ENCODE peak calls at places on chromosome 13, in nine cellular contexts. K is heart left ventricle; S is kidney glomerular epithelial cell; P is CD8-positive, alpha-beta memory T cell; A is AML-193; R is fibroblast of lung; Z is GOT3; F is ACHN; Q is hepatic stellate cell. O is an unnamed sample.

GRCh38 chr13:105410602-105411001 is 1124.9 kb downstream of the EFNB2 start:
- DNase-seq in K (no peak), S (no peak), P (no peak), A (no peak), R (no peak), Z (no peak), F (no peak), Q (peak; percentile 6), O (peak; percentile 73)

GRCh38 chr13:32852568-32852967 is 163.7 kb upstream of the KL start:
- DNase-seq in K (no peak), S (no peak), P (no peak), A (no peak), R (no peak), Z (no peak), F (no peak), Q (no peak), O (no peak)

GRCh38 chr13:26216042-26216441 is 6.1 kb downstream of the RNF6 start:
- DNase-seq in K (no peak), S (no peak), P (no peak), A (no peak), R (no peak), Z (no peak), F (no peak), Q (no peak), O (no peak)

GRCh38 chr13:53151692-53152421 is 123.2 kb downstream of the OLFM4 start:
- DNase-seq in K (peak; percentile 33), S (no peak), P (no peak), A (peak; percentile 53), R (peak; percentile 1), Z (no peak), F (peak; percentile 46), Q (peak; percentile 9), O (peak; percentile 80)

GRCh38 chr13:74246398-74246975 is 112.3 kb upstream of the KLF12 start:
- DNase-seq in K (peak; percentile 40), S (no peak), P (no peak), A (no peak), R (peak; percentile 70), Z (no peak), F (no peak), Q (no peak), O (no peak)

GRCh38 chr13:91609353-91609752 is 210.9 kb downstream of the GPC5 start:
- DNase-seq in K (no peak), S (no peak), P (no peak), A (no peak), R (peak; percentile 43), Z (no peak), F (no peak), Q (no peak), O (no peak)

GRCh38 chr13:109180905-109181425 is 551.6 kb downstream of the MYO16 start:
- DNase-seq in K (no peak), S (peak; percentile 48), P (no peak), A (no peak), R (peak; percentile 95), Z (no peak), F (no peak), Q (peak; percentile 65), O (peak; percentile 99)

GRCh38 chr13:48562296-48563066 is 29.6 kb upstream of the RCBTB2 start:
- DNase-seq in K (no peak), S (no peak), P (peak; percentile 38), A (peak; percentile 47), R (peak; percentile 33), Z (no peak), F (no peak), Q (no peak), O (no peak)

GRCh38 chr13:64758520-64758919 is 2471.6 kb downstream of the PCDH9 start:
- DNase-seq in K (no peak), S (no peak), P (no peak), A (no peak), R (peak; percentile 49), Z (no peak), F (no peak), Q (no peak), O (no peak)

GRCh38 chr13:54337526-54337925 is 1308.9 kb downstream of the OLFM4 start:
- DNase-seq in K (no peak), S (no peak), P (no peak), A (no peak), R (no peak), Z (no peak), F (no peak), Q (no peak), O (no peak)

GRCh38 chr13:37029617-37030016 is 29.0 kb downstream of the EXOSC8 start:
- DNase-seq in K (no peak), S (no peak), P (no peak), A (no peak), R (peak; percentile 49), Z (no peak), F (no peak), Q (no peak), O (no peak)

GRCh38 chr13:27338816-27339215 is 68.2 kb downstream of the RASL11A start:
- DNase-seq in K (no peak), S (no peak), P (no peak), A (no peak), R (no peak), Z (no peak), F (no peak), Q (no peak), O (peak; percentile 62)

GRCh38 chr13:71712988-71713653 is 153.9 kb downstream of the DACH1 start:
- DNase-seq in K (no peak), S (no peak), P (no peak), A (peak; percentile 18), R (peak; percentile 1), Z (no peak), F (no peak), Q (no peak), O (no peak)

GRCh38 chr13:51361111-51361510 is 21.6 kb downstream of the SERPINE3 start:
- DNase-seq in K (no peak), S (no peak), P (no peak), A (no peak), R (peak; percentile 68), Z (no peak), F (no peak), Q (no peak), O (no peak)

GRCh38 chr13:21637296-21637695 is 33.3 kb upstream of the MICU2 start:
- DNase-seq in K (no peak), S (peak; percentile 80), P (no peak), A (no peak), R (peak; percentile 77), Z (no peak), F (peak; percentile 89), Q (no peak), O (no peak)

GRCh38 chr13:110498327-110498726 is 63.2 kb downstream of the RAB20 start:
- DNase-seq in K (peak; percentile 12), S (no peak), P (no peak), A (no peak), R (peak; percentile 17), Z (no peak), F (no peak), Q (no peak), O (no peak)

GRCh38 chr13:113860051-113860471 is 3.8 kb downstream of the GAS6 start:
- DNase-seq in K (no peak), S (no peak), P (no peak), A (no peak), R (no peak), Z (no peak), F (no peak), Q (no peak), O (no peak)

GRCh38 chr13:67118277-67118676 is 111.9 kb downstream of the PCDH9 start:
- DNase-seq in K (no peak), S (no peak), P (no peak), A (no peak), R (no peak), Z (no peak), F (no peak), Q (no peak), O (no peak)

GRCh38 chr13:106581268-106581667 is 13.3 kb upstream of the ARGLU1 start:
- DNase-seq in K (no peak), S (no peak), P (no peak), A (no peak), R (no peak), Z (no peak), F (no peak), Q (no peak), O (no peak)

GRCh38 chr13:23554000-23554399 is 16.2 kb upstream of the TNFRSF19 start:
- DNase-seq in K (peak; percentile 51), S (no peak), P (no peak), A (no peak), R (peak; percentile 22), Z (no peak), F (no peak), Q (no peak), O (no peak)

GRCh38 chr13:106610511-106610910 is 42.6 kb upstream of the ARGLU1 start:
- DNase-seq in K (no peak), S (peak; percentile 16), P (no peak), A (no peak), R (peak; percentile 61), Z (no peak), F (no peak), Q (no peak), O (no peak)

GRCh38 chr13:48304132-48304876 is 753 bp downstream of the RB1 start:
- DNase-seq in K (peak; percentile 47), S (peak; percentile 41), P (no peak), A (peak; percentile 64), R (peak; percentile 64), Z (no peak), F (peak; percentile 62), Q (peak; percentile 48), O (peak; percentile 52)

GRCh38 chr13:45775401-45775963 is 73.4 kb downstream of the CBY2 start:
- DNase-seq in K (no peak), S (no peak), P (no peak), A (no peak), R (no peak), Z (no peak), F (no peak), Q (no peak), O (no peak)

GRCh38 chr13:105783261-105783660 is 752.2 kb downstream of the EFNB2 start:
- DNase-seq in K (no peak), S (no peak), P (no peak), A (no peak), R (no peak), Z (no peak), F (no peak), Q (no peak), O (no peak)

GRCh38 chr13:84844473-84844872 is 954.7 kb downstream of the SLITRK6 start:
- DNase-seq in K (no peak), S (no peak), P (no peak), A (peak; percentile 13), R (peak; percentile 3), Z (no peak), F (peak; percentile 28), Q (no peak), O (peak; percentile 64)

GRCh38 chr13:21347753-21348318 is 111.3 kb downstream of the ZDHHC20 start:
- DNase-seq in K (no peak), S (no peak), P (no peak), A (no peak), R (no peak), Z (no peak), F (no peak), Q (no peak), O (no peak)

GRCh38 chr13:44730099-44730498 is 154.0 kb upstream of the TSC22D1 start:
- DNase-seq in K (no peak), S (no peak), P (no peak), A (no peak), R (no peak), Z (no peak), F (no peak), Q (no peak), O (no peak)